ENCODE peak calls at places on chromosomes 5 and 9, in ten cellular contexts. F is mammary epithelial cell, L is hepatocyte, D is transverse colon, Z is IMR-90, E is adrenal gland, Y is kidney, B is psoas muscle, N is GM06990, K is RWPE1. V is an unnamed sample.
A peak's percentile ranks its signal among the peaks of the same experiment; 100 is the strongest.

GRCh38 chr5:26236936-26237335 is 801.5 kb downstream of the CDH9 start:
- DNase-seq in E (no peak), Z (no peak), K (no peak), F (no peak), D (no peak), N (no peak), B (no peak), Y (no peak), L (no peak), V (no peak)

GRCh38 chr5:36944607-36945225 is 68.1 kb downstream of the NIPBL start:
- DNase-seq in L (peak; percentile 76), B (no peak), E (no peak), Z (peak; percentile 76), Y (no peak), K (peak; percentile 8), F (peak; percentile 39), N (peak; percentile 8), D (no peak), V (no peak)

GRCh38 chr9:134366223-134367031 is 40.2 kb downstream of the RXRA start:
- DNase-seq in L (peak; percentile 88), B (peak; percentile 94), Y (peak; percentile 94), E (peak; percentile 95), Z (peak; percentile 83), F (peak; percentile 58), K (peak; percentile 97), D (peak; percentile 90), N (no peak), V (no peak)

GRCh38 chr5:32311404-32312193 is 1.1 kb downstream of the MTMR12 start:
- DNase-seq in L (no peak), K (no peak), B (no peak), E (no peak), Z (peak; percentile 11), N (peak; percentile 48), Y (no peak), F (no peak), D (no peak), V (no peak)

GRCh38 chr9:95102001-95102433 is 215.5 kb downstream of the FANCC start:
- DNase-seq in B (no peak), Y (peak; percentile 18), F (peak; percentile 99), K (peak; percentile 96), E (no peak), Z (no peak), D (no peak), N (no peak), L (no peak), V (no peak)

GRCh38 chr9:108996653-108997052 is 16.6 kb downstream of the CTNNAL1 start:
- DNase-seq in E (no peak), B (no peak), Z (no peak), N (no peak), L (no peak), D (no peak), F (no peak), Y (no peak), K (no peak), V (no peak)

GRCh38 chr9:96020822-96021615 is 145.5 kb downstream of the ERCC6L2 start:
- DNase-seq in B (no peak), E (peak; percentile 21), K (peak; percentile 44), L (peak; percentile 50), N (no peak), F (peak; percentile 12), D (peak; percentile 33), Z (no peak), Y (peak; percentile 86), V (peak; percentile 36)

GRCh38 chr5:76403713-76403962 is 553 bp downstream of the IQGAP2 start:
- DNase-seq in B (no peak), L (no peak), F (no peak), Z (no peak), K (peak; percentile 19), N (peak; percentile 74), D (no peak), Y (no peak), E (peak; percentile 45), V (peak; percentile 35)

GRCh38 chr5:156971415-156971814 is 8.4 kb upstream of the TIMD4 start:
- DNase-seq in D (no peak), E (no peak), Z (no peak), Y (no peak), F (no peak), B (no peak), L (no peak), N (no peak), K (no peak), V (no peak)

GRCh38 chr5:142874537-142874936 is 104.4 kb downstream of the ARHGAP26 start:
- DNase-seq in N (no peak), B (peak; percentile 76), D (peak; percentile 95), E (peak; percentile 74), Y (peak; percentile 98), L (peak; percentile 48), K (peak; percentile 68), Z (no peak), F (peak; percentile 72), V (no peak)

GRCh38 chr9:17229945-17230560 is 95.2 kb downstream of the CNTLN start:
- DNase-seq in K (no peak), Y (no peak), F (no peak), L (no peak), N (no peak), Z (no peak), E (no peak), D (no peak), B (no peak), V (no peak)

GRCh38 chr5:108481355-108481931 is 99.5 kb upstream of the FBXL17 start:
- DNase-seq in N (peak; percentile 13), D (no peak), F (peak; percentile 16), B (no peak), K (peak; percentile 14), Z (peak; percentile 42), E (no peak), Y (no peak), L (peak; percentile 69), V (no peak)

GRCh38 chr5:140108093-140109049 is 5.5 kb upstream of the PURA start:
- DNase-seq in E (peak; percentile 46), F (no peak), K (peak; percentile 53), D (peak; percentile 90), N (no peak), Y (peak; percentile 80), L (peak; percentile 30), Z (no peak), B (peak; percentile 21), V (peak; percentile 39)

GRCh38 chr9:125190371-125190801 is 783 bp upstream of the PPP6C start:
- DNase-seq in K (peak; percentile 51), L (no peak), Y (no peak), F (no peak), B (no peak), Z (no peak), N (no peak), E (no peak), D (no peak), V (no peak)

GRCh38 chr9:36992501-36993316 is 41.4 kb downstream of the PAX5 start:
- DNase-seq in Z (no peak), D (no peak), F (no peak), Y (no peak), E (no peak), N (peak; percentile 51), K (no peak), B (no peak), L (no peak), V (no peak)

GRCh38 chr5:36696059-36696673 is 89.8 kb downstream of the SLC1A3 start:
- DNase-seq in Z (peak; percentile 61), Y (no peak), L (peak; percentile 78), N (no peak), K (peak; percentile 76), B (peak; percentile 32), E (peak; percentile 61), D (peak; percentile 35), F (peak; percentile 61), V (peak; percentile 57)

GRCh38 chr5:62214701-62215100 is 91.3 kb upstream of the KIF2A start:
- DNase-seq in D (no peak), K (peak; percentile 38), Y (no peak), Z (no peak), E (no peak), B (no peak), L (no peak), N (no peak), F (peak; percentile 87), V (no peak)

GRCh38 chr9:479316-479715 is 264.7 kb downstream of the DOCK8 start:
- DNase-seq in D (no peak), K (no peak), B (no peak), E (peak; percentile 26), Y (no peak), N (no peak), F (peak; percentile 22), L (no peak), Z (no peak), V (no peak)

GRCh38 chr5:63822633-63823032 is 139.6 kb downstream of the HTR1A start:
- DNase-seq in B (no peak), Z (no peak), Y (no peak), F (no peak), D (no peak), E (no peak), N (no peak), K (peak; percentile 11), L (no peak), V (no peak)
- TF ChIP-seq CTCF in B (no peak), Z (no peak), Y (no peak), F (no peak), D (no peak), E (no peak), N (no peak), K (no peak), L (peak; percentile 38), V (no peak)

GRCh38 chr9:29830815-29831214 is 2257.5 kb upstream of the C9orf72 start:
- DNase-seq in Z (no peak), D (peak; percentile 37), L (peak; percentile 72), N (no peak), B (no peak), Y (no peak), F (peak; percentile 37), E (peak; percentile 22), K (peak; percentile 28), V (peak; percentile 51)
- TF ChIP-seq CTCF in Z (peak; percentile 28), D (peak; percentile 47), L (peak; percentile 68), N (no peak), B (no peak), Y (peak; percentile 34), F (peak; percentile 54), E (peak; percentile 16), K (peak; percentile 80), V (peak; percentile 54)

DNA sequence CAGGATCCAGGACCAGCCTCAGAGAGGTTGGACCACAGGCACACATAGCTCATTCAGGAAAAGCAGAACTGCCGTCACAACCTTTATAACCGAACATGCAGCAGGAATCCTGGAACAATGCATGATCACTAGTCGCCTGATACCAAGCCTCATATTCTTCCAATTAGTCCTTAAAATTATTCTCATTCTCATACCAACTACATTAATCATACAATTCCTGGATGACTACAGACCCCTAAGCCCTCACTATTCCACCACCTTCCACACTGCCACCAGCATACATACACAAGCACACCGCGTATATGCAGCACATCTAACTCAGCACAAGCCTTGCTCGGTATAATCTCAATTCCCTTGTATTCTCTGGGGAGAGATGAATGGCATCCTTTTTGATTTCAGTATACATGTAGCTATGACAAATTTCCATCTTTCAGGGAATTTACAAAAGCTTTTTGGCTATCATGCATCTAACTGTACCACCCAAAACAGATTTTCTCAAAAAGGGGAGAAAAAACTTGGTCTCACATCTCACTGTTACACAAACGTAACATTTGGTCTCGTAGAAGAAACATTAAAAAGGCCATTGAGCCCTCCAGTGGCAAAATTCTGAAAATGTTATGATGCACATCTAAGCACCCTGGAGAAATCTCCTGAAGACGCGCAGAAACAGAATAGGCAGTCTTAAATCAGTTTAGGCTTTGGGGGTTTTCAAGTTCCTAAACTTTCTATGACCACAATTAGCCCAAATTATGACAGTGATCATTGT is 46.2 kb downstream of the MCTP1 start:
- DNase-seq in B (no peak), Y (no peak), L (no peak), D (no peak), F (peak; percentile 7), K (peak; percentile 16), Z (peak; percentile 1), E (no peak), N (no peak), V (no peak)
- TF ChIP-seq CTCF in B (peak; percentile 18), Y (no peak), L (peak; percentile 45), D (no peak), F (no peak), K (peak; percentile 25), Z (no peak), E (no peak), N (peak; percentile 27), V (no peak)

GRCh38 chr9:19460258-19460657 is 51.4 kb downstream of the ACER2 start:
- DNase-seq in D (no peak), Y (no peak), Z (no peak), N (no peak), L (no peak), F (no peak), K (no peak), B (no peak), E (no peak), V (no peak)
- TF ChIP-seq CTCF in D (no peak), Y (no peak), Z (no peak), N (no peak), L (no peak), F (no peak), K (no peak), B (no peak), E (no peak), V (no peak)

V was measured in glutamatergic neuron.